ENCODE peak calls at places on chromosomes 12 and 14, in seven cellular contexts. H is stimulated activated CD4-positive, alpha-beta T cell treated with anti-CD3 and anti-CD28 coated beads, Interleukin-12 subunit alpha, Interleukin-12 subunit beta, amount 100 ng/mL, for 4 hours; X is ELR; Q is T-helper 17 cell; I is fibroblast of the conjunctiva; F is lower lobe of right lung; U is GM13976. C is an unnamed sample.

GRCh38 chr12:116053479-116054195 is 223.9 kb downstream of the MED13L start:
- DNase-seq in H (no peak), X (peak; percentile 55), Q (no peak), I (peak; percentile 91), F (no peak), U (no peak), C (no peak)

GRCh38 chr12:112353389-112353788 is 28.8 kb downstream of the HECTD4 start:
- DNase-seq in H (no peak), X (peak; percentile 62), Q (no peak), I (no peak), F (no peak), U (no peak), C (no peak)

GRCh38 chr12:97005174-97005573 is 98.1 kb downstream of the NEDD1 start:
- DNase-seq in H (no peak), X (no peak), Q (no peak), I (no peak), F (no peak), U (no peak), C (no peak)

GRCh38 chr14:102396531-102396930 is 33.8 kb downstream of the TECPR2 start:
- DNase-seq in H (no peak), X (no peak), Q (no peak), I (no peak), F (no peak), U (no peak), C (no peak)

GRCh38 chr14:103073367-103073875 is 10.6 kb upstream of the LBHD2 start:
- DNase-seq in H (no peak), X (no peak), Q (no peak), I (no peak), F (no peak), U (no peak), C (no peak)

GRCh38 chr14:99363051-99363450 is 91.1 kb upstream of the BCL11B start:
- DNase-seq in H (no peak), X (no peak), Q (no peak), I (no peak), F (no peak), U (no peak), C (no peak)

GRCh38 chr12:116091579-116091978 is 185.9 kb downstream of the MED13L start:
- DNase-seq in H (no peak), X (no peak), Q (no peak), I (peak; percentile 10), F (no peak), U (no peak), C (no peak)

GRCh38 chr14:75229923-75230792 is 48.5 kb upstream of the FOS start:
- DNase-seq in H (no peak), X (peak; percentile 71), Q (peak; percentile 20), I (no peak), F (peak; percentile 71), U (peak; percentile 46), C (no peak)

GRCh38 chr14:61568572-61569011 is 126.7 kb upstream of the HIF1A start:
- DNase-seq in H (peak; percentile 50), X (no peak), Q (peak; percentile 30), I (no peak), F (peak; percentile 65), U (peak; percentile 76), C (peak; percentile 33)

GRCh38 chr14:65096323-65097089 is 5.8 kb downstream of the MAX start:
- DNase-seq in H (no peak), X (no peak), Q (no peak), I (peak; percentile 46), F (no peak), U (no peak), C (no peak)

GRCh38 chr12:89353188-89353822 is 1.0 kb upstream of the DUSP6 start:
- DNase-seq in H (peak; percentile 51), X (peak; percentile 74), Q (no peak), I (no peak), F (peak; percentile 83), U (peak; percentile 59), C (no peak)

GRCh38 chr12:50788562-50788961 is 24.7 kb downstream of the ATF1 start:
- DNase-seq in H (no peak), X (peak; percentile 99), Q (no peak), I (peak; percentile 64), F (no peak), U (no peak), C (no peak)

GRCh38 chr12:48000878-48001321 is 3.4 kb downstream of the COL2A1 start:
- DNase-seq in H (no peak), X (peak; percentile 75), Q (no peak), I (no peak), F (no peak), U (no peak), C (no peak)

GRCh38 chr14:32078030-32078793 is 1.1 kb downstream of the ARHGAP5 start:
- DNase-seq in H (no peak), X (peak; percentile 53), Q (peak; percentile 4), I (no peak), F (peak; percentile 50), U (no peak), C (no peak)

GRCh38 chr12:58503731-58504520 is 416.4 kb downstream of the LRIG3 start:
- DNase-seq in H (no peak), X (peak; percentile 39), Q (no peak), I (peak; percentile 30), F (no peak), U (no peak), C (no peak)

GRCh38 chr14:53947452-53948180 is 9.0 kb downstream of the BMP4 start:
- DNase-seq in H (no peak), X (no peak), Q (no peak), I (no peak), F (no peak), U (no peak), C (no peak)

GRCh38 chr12:66087365-66087943 is 43.1 kb downstream of the LLPH start:
- DNase-seq in H (peak; percentile 40), X (peak; percentile 80), Q (peak; percentile 33), I (peak; percentile 61), F (peak; percentile 56), U (peak; percentile 57), C (peak; percentile 14)

GRCh38 chr12:44847888-44848770 is 28.0 kb downstream of the NELL2 start:
- DNase-seq in H (peak; percentile 36), X (no peak), Q (peak; percentile 42), I (no peak), F (no peak), U (no peak), C (peak; percentile 48)

GRCh38 chr12:47750916-47751470 is 7.7 kb downstream of the RAPGEF3 start:
- DNase-seq in H (no peak), X (no peak), Q (no peak), I (no peak), F (no peak), U (no peak), C (no peak)

GRCh38 chr14:100392266-100392850 is 69.2 kb downstream of the SLC25A47 start:
- DNase-seq in H (no peak), X (peak; percentile 31), Q (no peak), I (no peak), F (no peak), U (no peak), C (no peak)

GRCh38 chr12:89686311-89686710 is 22.3 kb downstream of the ATP2B1 start:
- DNase-seq in H (no peak), X (no peak), Q (no peak), I (no peak), F (no peak), U (no peak), C (no peak)

GRCh38 chr12:116456683-116457082 is 102.5 kb upstream of the MAP1LC3B2 start:
- DNase-seq in H (no peak), X (no peak), Q (no peak), I (no peak), F (no peak), U (no peak), C (no peak)

GRCh38 chr14:36942522-36943245 is 229.7 kb downstream of the SLC25A21 start:
- DNase-seq in H (no peak), X (peak; percentile 55), Q (no peak), I (no peak), F (no peak), U (no peak), C (no peak)

GRCh38 chr12:101298426-101298825 is 18.5 kb downstream of the UTP20 start:
- DNase-seq in H (no peak), X (peak; percentile 92), Q (no peak), I (peak; percentile 18), F (no peak), U (no peak), C (no peak)

GRCh38 chr12:107331912-107332311 is 238.6 kb upstream of the CRY1 start:
- DNase-seq in H (no peak), X (no peak), Q (no peak), I (no peak), F (no peak), U (no peak), C (no peak)

GRCh38 chr12:59408431-59408830 is 187.4 kb upstream of the SLC16A7 start:
- DNase-seq in H (no peak), X (peak; percentile 23), Q (no peak), I (no peak), F (no peak), U (no peak), C (no peak)

GRCh38 chr14:102930138-102930752 is 7.8 kb downstream of the AMN start:
- DNase-seq in H (no peak), X (no peak), Q (no peak), I (no peak), F (peak; percentile 50), U (no peak), C (no peak)

GRCh38 chr14:89004195-89004594 is 179.7 kb downstream of the TTC8 start:
- DNase-seq in H (no peak), X (no peak), Q (no peak), I (no peak), F (no peak), U (no peak), C (no peak)

GRCh38 chr12:54437243-54437642 is 18.2 kb upstream of the ITGA5 start:
- DNase-seq in H (no peak), X (peak; percentile 60), Q (no peak), I (no peak), F (no peak), U (no peak), C (no peak)

GRCh38 chr12:125403145-125403789 is 338.0 kb downstream of the AACS start:
- DNase-seq in H (no peak), X (peak; percentile 46), Q (no peak), I (no peak), F (no peak), U (peak; percentile 22), C (no peak)

GRCh38 chr12:106248849-106249371 is 1.1 kb upstream of the CKAP4 start:
- DNase-seq in H (peak; percentile 41), X (peak; percentile 81), Q (no peak), I (no peak), F (peak; percentile 57), U (no peak), C (no peak)

GRCh38 chr14:24734917-24735500 is 101.0 kb upstream of the GZMB start:
- DNase-seq in H (no peak), X (peak; percentile 50), Q (no peak), I (peak; percentile 49), F (no peak), U (peak; percentile 30), C (no peak)